ENCODE peak calls at places on chromosomes 6 and 20, in nine cellular contexts. C, Z, M, Q, G, H, X, R and O are unnamed samples.

GRCh38 chr6:11586574-11586973 is 49.0 kb downstream of the TMEM170B start:
- DNase-seq in C (no peak), X (peak; percentile 80), M (no peak), Z (no peak), G (peak; percentile 91), Q (no peak), R (no peak), H (no peak), O (no peak)

GRCh38 chr6:142400495-142400894 is 98.7 kb downstream of the ADGRG6 start:
- DNase-seq in Q (no peak), X (no peak), C (no peak), G (peak; percentile 67), Z (no peak), R (no peak), M (no peak), H (no peak), O (no peak)

GRCh38 chr6:56851104-56851503 is 103.8 kb upstream of the BEND6 start:
- DNase-seq in Z (no peak), R (no peak), Q (no peak), H (no peak), M (no peak), G (peak; percentile 41), X (no peak), C (no peak), O (no peak)

GRCh38 chr6:7758456-7758855 is 32.6 kb downstream of the BMP6 start:
- DNase-seq in H (no peak), G (peak; percentile 95), C (no peak), R (no peak), M (no peak), X (peak; percentile 30), Q (no peak), Z (no peak), O (no peak)

GRCh38 chr6:151112130-151112529 is 127.6 kb upstream of the AKAP12 start:
- DNase-seq in Z (no peak), H (no peak), M (no peak), G (no peak), X (no peak), Q (no peak), C (no peak), R (no peak), O (no peak)

GRCh38 chr6:119562168-119562567 is 212.6 kb upstream of the MAN1A1 start:
- DNase-seq in Z (no peak), X (no peak), C (no peak), Q (no peak), G (no peak), H (no peak), R (no peak), M (no peak), O (no peak)

GRCh38 chr6:14207493-14207892 is 89.9 kb downstream of the CD83 start:
- DNase-seq in H (no peak), Z (no peak), C (no peak), M (no peak), X (no peak), R (no peak), G (no peak), Q (no peak), O (no peak)

GRCh38 chr20:60137657-60138245 is 179.5 kb downstream of the CDH26 start:
- DNase-seq in C (no peak), G (peak; percentile 2), M (no peak), Q (peak; percentile 50), X (no peak), R (no peak), H (no peak), Z (no peak), O (no peak)

GRCh38 chr6:31197559-31198305 is 27.2 kb upstream of the POU5F1 start:
- DNase-seq in C (peak; percentile 98), Q (peak; percentile 76), R (peak; percentile 91), Z (peak; percentile 93), M (no peak), G (peak; percentile 63), X (peak; percentile 49), H (peak; percentile 94), O (peak; percentile 64)

GRCh38 chr6:143579703-143580102 is 68.2 kb upstream of the FUCA2 start:
- DNase-seq in R (peak; percentile 36), Q (no peak), G (peak; percentile 79), Z (no peak), H (no peak), M (no peak), C (no peak), X (peak; percentile 76), O (no peak)

GRCh38 chr6:29792123-29793035 is 35.2 kb upstream of the HLA-G start:
- DNase-seq in X (no peak), M (no peak), Q (peak; percentile 76), R (peak; percentile 34), C (peak; percentile 91), H (peak; percentile 87), G (peak; percentile 10), Z (peak; percentile 67), O (peak; percentile 66)

GRCh38 chr20:3812259-3812681 is 8.1 kb upstream of the AP5S1 start:
- DNase-seq in M (no peak), R (no peak), H (no peak), Z (no peak), Q (no peak), X (no peak), G (no peak), C (peak; percentile 72), O (no peak)

GRCh38 chr6:93183513-93183912 is 235.8 kb downstream of the EPHA7 start:
- DNase-seq in Q (no peak), M (no peak), R (no peak), C (no peak), G (no peak), X (no peak), Z (no peak), H (no peak), O (no peak)

GRCh38 chr6:149233056-149233715 is 84.3 kb upstream of the TAB2 start:
- DNase-seq in X (peak; percentile 35), G (peak; percentile 90), Z (no peak), Q (no peak), H (no peak), C (no peak), R (no peak), M (no peak), O (no peak)

GRCh38 chr20:40773376-40773775 is 84.3 kb upstream of the MAFB start:
- DNase-seq in X (no peak), H (no peak), M (no peak), G (no peak), R (no peak), Q (no peak), Z (no peak), C (no peak), O (no peak)

GRCh38 chr6:35719407-35719829 is 17.4 kb upstream of the ARMC12 start:
- DNase-seq in H (no peak), G (no peak), R (peak; percentile 27), M (no peak), Z (no peak), C (no peak), X (no peak), Q (peak; percentile 57), O (no peak)

GRCh38 chr6:132456700-132457143 is 55.4 kb upstream of the MOXD1 start:
- DNase-seq in C (no peak), M (no peak), X (no peak), H (no peak), Z (no peak), Q (peak; percentile 65), G (no peak), R (no peak), O (peak; percentile 72)
- TF ChIP-seq CTCF in C (no peak), M (no peak), X (no peak), H (no peak), Z (no peak), Q (peak; percentile 74), G (peak; percentile 11), R (no peak), O (peak; percentile 26)

DNA sequence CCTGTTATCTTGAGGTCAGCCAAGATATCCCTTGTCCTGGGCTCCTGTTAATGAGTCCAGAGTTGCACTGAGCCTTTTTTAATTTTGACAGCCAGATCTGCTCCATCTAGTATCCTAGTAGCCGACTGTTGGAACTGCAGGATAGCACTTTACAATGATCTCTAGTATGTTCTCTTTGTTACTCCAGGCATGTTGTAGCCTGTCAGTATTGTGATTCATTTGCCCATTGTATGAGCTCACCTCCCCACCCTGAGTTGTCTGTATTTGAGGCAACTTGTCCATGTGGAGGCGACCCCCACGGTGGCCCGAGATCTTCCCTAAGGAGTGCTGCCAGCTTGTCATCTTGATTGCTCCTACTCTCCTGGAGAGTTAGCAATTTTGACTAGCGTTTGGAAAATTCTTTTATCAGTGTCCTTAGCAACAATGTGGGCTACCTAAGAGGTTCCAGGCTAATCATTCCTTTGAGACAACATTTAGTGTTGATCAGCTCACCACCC is 67.2 kb downstream of the DHX35 start:
- DNase-seq in R (no peak), C (no peak), Z (no peak), H (no peak), G (no peak), X (no peak), Q (no peak), M (no peak), O (no peak)
- TF ChIP-seq CTCF in R (no peak), C (no peak), Z (no peak), H (no peak), G (no peak), X (no peak), Q (no peak), M (no peak), O (no peak)

DNA sequence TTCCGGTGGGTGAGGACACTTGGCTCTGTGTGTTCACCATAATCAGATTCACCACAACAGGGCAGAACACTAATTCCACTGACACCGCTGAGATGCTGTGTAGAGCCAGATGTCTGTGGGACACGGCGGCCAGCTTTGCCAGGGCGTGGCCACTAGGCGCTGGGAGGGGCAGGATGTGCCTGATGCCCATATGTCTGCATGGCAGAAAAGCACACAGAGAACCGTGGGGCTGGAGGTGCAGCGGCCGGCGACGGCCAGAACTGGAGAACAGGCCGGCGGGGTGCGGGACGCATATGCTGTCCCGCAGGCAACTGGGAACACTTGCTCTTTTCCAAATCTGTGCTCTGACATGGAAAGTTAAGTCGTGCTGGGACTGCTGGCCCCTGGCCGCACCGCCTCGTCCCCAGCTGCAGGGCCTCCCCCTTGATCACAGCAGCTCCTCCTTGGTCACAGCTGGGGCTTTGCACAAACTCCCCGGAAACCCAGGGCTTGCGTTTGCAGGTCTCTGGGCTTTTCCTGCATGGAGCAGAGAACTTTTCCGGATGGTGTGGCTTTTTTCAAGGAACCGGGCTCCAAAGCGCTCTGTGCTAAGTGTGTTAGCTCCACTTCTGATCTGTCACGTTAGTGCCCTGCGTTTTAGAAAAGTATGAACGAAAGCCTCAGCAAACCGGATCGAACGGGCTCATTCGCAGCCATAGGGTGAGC is 31.1 kb downstream of the NTSR1 start:
- DNase-seq in Q (no peak), X (no peak), M (no peak), R (no peak), H (no peak), C (peak; percentile 89), Z (no peak), G (no peak), O (no peak)
- TF ChIP-seq CTCF in Q (no peak), X (no peak), M (no peak), R (no peak), H (no peak), C (no peak), Z (no peak), G (no peak), O (no peak)

DNA sequence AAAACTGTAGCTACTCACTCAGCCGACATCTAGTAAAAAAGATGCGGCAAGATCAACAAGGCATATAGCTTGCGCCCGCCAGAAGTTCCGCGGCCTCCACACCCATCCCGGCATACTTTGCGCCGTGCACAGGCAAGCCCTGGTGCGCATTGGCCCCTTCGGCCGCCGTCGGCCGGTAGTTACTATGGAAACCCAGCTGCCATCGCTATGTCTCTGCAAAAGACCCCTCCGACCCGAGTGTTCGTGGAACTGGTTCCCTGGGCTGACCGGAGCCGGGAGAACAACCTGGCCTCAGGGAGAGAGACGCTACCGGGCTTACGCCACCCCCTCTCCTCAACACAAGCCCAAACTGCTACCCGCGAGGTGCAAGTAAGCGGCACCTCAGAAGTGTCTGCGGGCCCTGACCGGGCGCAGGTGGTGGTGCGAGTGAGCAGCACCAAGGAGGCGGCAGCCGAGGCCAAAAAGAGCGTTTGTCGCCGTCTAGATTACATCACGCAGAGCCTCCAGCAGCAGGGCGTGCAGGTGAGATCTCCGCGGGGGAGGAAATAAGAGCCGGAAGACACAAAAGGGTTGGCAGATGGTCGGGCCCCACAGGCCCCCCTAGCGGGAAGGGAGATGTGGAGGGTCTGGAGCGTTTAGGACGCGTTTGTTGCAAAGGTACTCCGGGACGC is at the start of gene IRAK1BP1:
- DNase-seq in G (peak; percentile 86), C (peak; percentile 95), R (peak; percentile 62), H (peak; percentile 94), Z (peak; percentile 96), X (peak; percentile 42), M (peak; percentile 88), Q (peak; percentile 92), O (peak; percentile 86)
- TF ChIP-seq CTCF in G (peak; percentile 22), C (no peak), R (no peak), H (no peak), Z (no peak), X (no peak), M (peak; percentile 54), Q (no peak), O (no peak)